ENCODE peak calls at places on chromosome 17, in six cellular contexts. S is iPS-NIHi11; U is EL; G is heart left ventricle; N is AG08395; H is CD8-positive, alpha-beta memory T cell. P is an unnamed sample.

GRCh38 chr17:50285941-50286340 is 11.7 kb downstream of the TMEM92 start:
- DNase-seq in S (no peak), U (no peak), G (no peak), N (no peak), H (no peak), P (no peak)

GRCh38 chr17:50468120-50469004 is at the start of gene CHAD:
- DNase-seq in S (peak), U (no peak), G (no peak), N (peak), H (no peak), P (no peak)

GRCh38 chr17:43917348-43918025 is 10.2 kb upstream of the MPP2 start:
- DNase-seq in S (peak), U (no peak), G (peak), N (no peak), H (peak), P (no peak)

GRCh38 chr17:40518401-40519088 is 17.1 kb upstream of the TNS4 start:
- DNase-seq in S (peak), U (peak), G (peak), N (no peak), H (no peak), P (no peak)

GRCh38 chr17:46890638-46891037 is 32.3 kb upstream of the GOSR2 start:
- DNase-seq in S (no peak), U (no peak), G (no peak), N (no peak), H (no peak), P (no peak)

GRCh38 chr17:59381716-59382570 is 50.5 kb downstream of the YPEL2 start:
- DNase-seq in S (no peak), U (no peak), G (peak), N (no peak), H (no peak), P (no peak)

GRCh38 chr17:52827526-52827925 is 669.0 kb upstream of the CA10 start:
- DNase-seq in S (no peak), U (no peak), G (no peak), N (no peak), H (no peak), P (no peak)

GRCh38 chr17:76027159-76027839 is at the start of gene EVPL:
- DNase-seq in S (peak), U (no peak), G (no peak), N (no peak), H (no peak), P (no peak)

GRCh38 chr17:19718613-19719364 is 2.4 kb upstream of the SLC47A2 start:
- DNase-seq in S (peak), U (no peak), G (no peak), N (no peak), H (no peak), P (no peak)

GRCh38 chr17:82372591-82373452 is 1.3 kb downstream of the UTS2R start:
- DNase-seq in S (peak), U (no peak), G (no peak), N (no peak), H (no peak), P (no peak)

P was measured in activated naive CD8-positive, alpha-beta T cell treated with anti-CD3 and anti-CD28 coated beads, Interleukin-2, amount 50 U/mL, for 16 hours.